ENCODE peak calls at places on chromosomes 16 and 17, in ten cellular contexts. One of them, this sample, is unnamed.

GRCh38 chr17:58083491-58084316 is 485 bp downstream of the DYNLL2 start:
- DNase-seq in gastrocnemius medialis: peak
- DNase-seq in CD8-positive, alpha-beta T cell: peak
- DNase-seq in HFF-Myc: no peak
- DNase-seq in fibroblast of mammary gland: peak
- DNase-seq in GM23338: peak
- DNase-seq in mucosa of descending colon: peak
- DNase-seq in lung: peak
- DNase-seq in cardiac muscle cell: peak
- DNase-seq in thyroid gland: peak
- DNase-seq in this sample: peak

GRCh38 chr17:40303009-40303657 is 5.8 kb upstream of the RARA start:
- DNase-seq in HFF-Myc: no peak
- DNase-seq in lung: peak
- DNase-seq in fibroblast of mammary gland: peak
- DNase-seq in GM23338: peak
- DNase-seq in gastrocnemius medialis: peak
- DNase-seq in thyroid gland: no peak
- DNase-seq in cardiac muscle cell: peak
- DNase-seq in CD8-positive, alpha-beta T cell: no peak
- DNase-seq in mucosa of descending colon: peak
- DNase-seq in this sample: peak

GRCh38 chr17:32192379-32192778 is 50.1 kb downstream of the RHOT1 start:
- DNase-seq in fibroblast of mammary gland: peak
- DNase-seq in mucosa of descending colon: no peak
- DNase-seq in HFF-Myc: no peak
- DNase-seq in lung: no peak
- DNase-seq in cardiac muscle cell: peak
- DNase-seq in GM23338: no peak
- DNase-seq in CD8-positive, alpha-beta T cell: no peak
- DNase-seq in gastrocnemius medialis: no peak
- DNase-seq in thyroid gland: no peak
- DNase-seq in this sample: no peak

GRCh38 chr16:24887472-24887871 is 41.7 kb downstream of the SLC5A11 start:
- DNase-seq in thyroid gland: no peak
- DNase-seq in HFF-Myc: no peak
- DNase-seq in GM23338: no peak
- DNase-seq in lung: no peak
- DNase-seq in gastrocnemius medialis: no peak
- DNase-seq in CD8-positive, alpha-beta T cell: no peak
- DNase-seq in mucosa of descending colon: no peak
- DNase-seq in cardiac muscle cell: no peak
- DNase-seq in fibroblast of mammary gland: no peak
- DNase-seq in this sample: no peak

GRCh38 chr17:56976941-56977570 is 875 bp upstream of the SCPEP1 start:
- DNase-seq in fibroblast of mammary gland: no peak
- DNase-seq in HFF-Myc: no peak
- DNase-seq in gastrocnemius medialis: no peak
- DNase-seq in mucosa of descending colon: no peak
- DNase-seq in cardiac muscle cell: peak
- DNase-seq in thyroid gland: no peak
- DNase-seq in GM23338: no peak
- DNase-seq in lung: no peak
- DNase-seq in CD8-positive, alpha-beta T cell: no peak
- DNase-seq in this sample: no peak

GRCh38 chr16:77531741-77532140 is 96.9 kb upstream of the ADAMTS18 start:
- DNase-seq in GM23338: no peak
- DNase-seq in gastrocnemius medialis: no peak
- DNase-seq in cardiac muscle cell: peak
- DNase-seq in HFF-Myc: peak
- DNase-seq in CD8-positive, alpha-beta T cell: no peak
- DNase-seq in mucosa of descending colon: no peak
- DNase-seq in thyroid gland: no peak
- DNase-seq in lung: no peak
- DNase-seq in fibroblast of mammary gland: peak
- DNase-seq in this sample: no peak

GRCh38 chr17:78933959-78934568 is 8.9 kb upstream of the TIMP2 start:
- DNase-seq in lung: peak
- DNase-seq in gastrocnemius medialis: peak
- DNase-seq in cardiac muscle cell: peak
- DNase-seq in fibroblast of mammary gland: peak
- DNase-seq in HFF-Myc: peak
- DNase-seq in thyroid gland: peak
- DNase-seq in GM23338: peak
- DNase-seq in mucosa of descending colon: peak
- DNase-seq in CD8-positive, alpha-beta T cell: no peak
- DNase-seq in this sample: no peak

GRCh38 chr16:9757687-9758086 is 424.5 kb downstream of the GRIN2A start:
- DNase-seq in mucosa of descending colon: no peak
- DNase-seq in thyroid gland: no peak
- DNase-seq in CD8-positive, alpha-beta T cell: no peak
- DNase-seq in HFF-Myc: no peak
- DNase-seq in gastrocnemius medialis: no peak
- DNase-seq in cardiac muscle cell: no peak
- DNase-seq in GM23338: no peak
- DNase-seq in fibroblast of mammary gland: no peak
- DNase-seq in lung: no peak
- DNase-seq in this sample: no peak

GRCh38 chr16:54351171-54351570 is 64.6 kb upstream of the IRX3 start:
- DNase-seq in mucosa of descending colon: no peak
- DNase-seq in GM23338: no peak
- DNase-seq in thyroid gland: no peak
- DNase-seq in HFF-Myc: no peak
- DNase-seq in cardiac muscle cell: no peak
- DNase-seq in lung: no peak
- DNase-seq in fibroblast of mammary gland: no peak
- DNase-seq in CD8-positive, alpha-beta T cell: no peak
- DNase-seq in gastrocnemius medialis: no peak
- DNase-seq in this sample: no peak

GRCh38 chr17:70945386-70945785 is 776.1 kb downstream of the KCNJ2 start:
- DNase-seq in mucosa of descending colon: no peak
- DNase-seq in thyroid gland: no peak
- DNase-seq in lung: no peak
- DNase-seq in gastrocnemius medialis: no peak
- DNase-seq in GM23338: peak
- DNase-seq in fibroblast of mammary gland: peak
- DNase-seq in HFF-Myc: no peak
- DNase-seq in CD8-positive, alpha-beta T cell: no peak
- DNase-seq in cardiac muscle cell: peak
- DNase-seq in this sample: no peak

GRCh38 chr16:74560912-74561311 is 46.0 kb downstream of the GLG1 start:
- DNase-seq in fibroblast of mammary gland: no peak
- DNase-seq in cardiac muscle cell: no peak
- DNase-seq in mucosa of descending colon: no peak
- DNase-seq in HFF-Myc: no peak
- DNase-seq in GM23338: no peak
- DNase-seq in lung: no peak
- DNase-seq in thyroid gland: no peak
- DNase-seq in gastrocnemius medialis: no peak
- DNase-seq in CD8-positive, alpha-beta T cell: no peak
- DNase-seq in this sample: no peak

GRCh38 chr17:17765921-17766320 is 70.9 kb downstream of the SREBF1 start:
- DNase-seq in CD8-positive, alpha-beta T cell: no peak
- DNase-seq in fibroblast of mammary gland: no peak
- DNase-seq in lung: no peak
- DNase-seq in GM23338: no peak
- DNase-seq in cardiac muscle cell: no peak
- DNase-seq in thyroid gland: no peak
- DNase-seq in mucosa of descending colon: no peak
- DNase-seq in gastrocnemius medialis: no peak
- DNase-seq in HFF-Myc: no peak
- DNase-seq in this sample: no peak

GRCh38 chr16:78529881-78530280 is 430.4 kb downstream of the WWOX start:
- DNase-seq in thyroid gland: no peak
- DNase-seq in CD8-positive, alpha-beta T cell: no peak
- DNase-seq in fibroblast of mammary gland: no peak
- DNase-seq in HFF-Myc: no peak
- DNase-seq in cardiac muscle cell: no peak
- DNase-seq in mucosa of descending colon: no peak
- DNase-seq in lung: no peak
- DNase-seq in gastrocnemius medialis: no peak
- DNase-seq in GM23338: no peak
- DNase-seq in this sample: no peak

GRCh38 chr17:32553168-32553567 is 66.4 kb downstream of the CDK5R1 start:
- DNase-seq in lung: no peak
- DNase-seq in HFF-Myc: no peak
- DNase-seq in mucosa of descending colon: peak
- DNase-seq in cardiac muscle cell: no peak
- DNase-seq in thyroid gland: peak
- DNase-seq in CD8-positive, alpha-beta T cell: no peak
- DNase-seq in fibroblast of mammary gland: no peak
- DNase-seq in gastrocnemius medialis: no peak
- DNase-seq in GM23338: no peak
- DNase-seq in this sample: no peak

GRCh38 chr16:68752602-68753001 is 15.5 kb downstream of the CDH1 start:
- DNase-seq in lung: no peak
- DNase-seq in GM23338: no peak
- DNase-seq in CD8-positive, alpha-beta T cell: no peak
- DNase-seq in mucosa of descending colon: peak
- DNase-seq in cardiac muscle cell: no peak
- DNase-seq in thyroid gland: no peak
- DNase-seq in fibroblast of mammary gland: no peak
- DNase-seq in gastrocnemius medialis: no peak
- DNase-seq in HFF-Myc: no peak
- DNase-seq in this sample: peak

GRCh38 chr17:45296833-45297124 is 20.0 kb downstream of the MAP3K14 start:
- DNase-seq in cardiac muscle cell: no peak
- DNase-seq in thyroid gland: no peak
- DNase-seq in CD8-positive, alpha-beta T cell: no peak
- DNase-seq in lung: no peak
- DNase-seq in mucosa of descending colon: peak
- DNase-seq in gastrocnemius medialis: no peak
- DNase-seq in HFF-Myc: no peak
- DNase-seq in fibroblast of mammary gland: no peak
- DNase-seq in GM23338: no peak
- DNase-seq in this sample: no peak
- H3K4me3 ChIP-seq in cardiac muscle cell: no peak
- H3K4me3 ChIP-seq in thyroid gland: no peak
- H3K4me3 ChIP-seq in CD8-positive, alpha-beta T cell: no peak
- H3K4me3 ChIP-seq in lung: no peak
- H3K4me3 ChIP-seq in mucosa of descending colon: no peak
- H3K4me3 ChIP-seq in gastrocnemius medialis: no peak
- H3K4me3 ChIP-seq in HFF-Myc: no peak
- H3K4me3 ChIP-seq in fibroblast of mammary gland: no peak
- H3K4me3 ChIP-seq in GM23338: no peak
- H3K4me3 ChIP-seq in this sample: no peak

DNA sequence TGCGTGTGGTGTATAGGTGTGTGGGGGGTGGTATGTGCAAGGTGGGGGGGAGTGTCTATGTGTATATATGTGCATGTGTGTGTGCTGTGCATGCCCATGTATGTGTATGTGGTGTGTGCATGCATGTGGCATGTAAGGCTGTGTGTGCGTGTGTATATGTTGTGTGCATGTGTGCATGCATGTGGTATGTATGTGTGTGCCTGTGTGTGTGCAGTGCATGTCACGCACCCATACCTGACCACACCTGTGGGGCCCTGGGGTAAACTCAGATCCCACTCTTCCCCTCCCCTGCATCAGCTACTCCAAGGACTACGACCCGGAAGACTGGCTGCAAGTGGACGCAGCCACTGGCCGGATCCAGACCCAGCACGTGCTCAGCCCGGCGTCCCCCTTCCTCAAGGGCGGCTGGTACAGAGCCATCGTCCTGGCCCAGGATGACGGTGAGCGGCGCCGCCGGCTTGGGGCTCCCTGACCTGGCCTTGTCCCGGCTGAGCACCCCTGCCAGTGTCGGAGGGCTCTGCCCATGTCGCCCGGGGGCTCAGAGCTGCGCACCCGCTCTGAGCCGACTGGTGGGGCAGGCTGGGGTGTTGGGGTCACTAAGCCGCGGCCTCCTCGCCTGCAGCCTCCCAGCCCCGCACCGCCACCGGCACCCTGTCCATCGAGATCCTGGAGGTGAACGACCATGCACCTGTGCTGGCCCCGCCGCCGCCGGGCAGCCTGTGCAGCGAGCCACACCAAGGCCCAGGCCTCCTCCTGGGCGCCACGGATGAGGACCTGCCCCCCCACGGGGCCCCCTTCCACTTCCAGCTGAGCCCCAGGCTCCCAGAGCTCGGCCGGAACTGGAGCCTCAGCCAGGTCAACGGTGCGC is 9.1 kb downstream of the SLC22A31 start:
- DNase-seq in lung: no peak
- DNase-seq in gastrocnemius medialis: no peak
- DNase-seq in GM23338: no peak
- DNase-seq in cardiac muscle cell: no peak
- DNase-seq in HFF-Myc: no peak
- DNase-seq in fibroblast of mammary gland: no peak
- DNase-seq in thyroid gland: no peak
- DNase-seq in mucosa of descending colon: no peak
- DNase-seq in CD8-positive, alpha-beta T cell: no peak
- DNase-seq in this sample: no peak
- TF ChIP-seq CTCF in lung: no peak
- TF ChIP-seq CTCF in gastrocnemius medialis: no peak
- TF ChIP-seq CTCF in GM23338: no peak
- TF ChIP-seq CTCF in cardiac muscle cell: no peak
- TF ChIP-seq CTCF in HFF-Myc: no peak
- TF ChIP-seq CTCF in fibroblast of mammary gland: no peak
- TF ChIP-seq CTCF in thyroid gland: no peak
- TF ChIP-seq CTCF in mucosa of descending colon: no peak
- TF ChIP-seq CTCF in CD8-positive, alpha-beta T cell: no peak
- TF ChIP-seq CTCF in this sample: no peak

DNA sequence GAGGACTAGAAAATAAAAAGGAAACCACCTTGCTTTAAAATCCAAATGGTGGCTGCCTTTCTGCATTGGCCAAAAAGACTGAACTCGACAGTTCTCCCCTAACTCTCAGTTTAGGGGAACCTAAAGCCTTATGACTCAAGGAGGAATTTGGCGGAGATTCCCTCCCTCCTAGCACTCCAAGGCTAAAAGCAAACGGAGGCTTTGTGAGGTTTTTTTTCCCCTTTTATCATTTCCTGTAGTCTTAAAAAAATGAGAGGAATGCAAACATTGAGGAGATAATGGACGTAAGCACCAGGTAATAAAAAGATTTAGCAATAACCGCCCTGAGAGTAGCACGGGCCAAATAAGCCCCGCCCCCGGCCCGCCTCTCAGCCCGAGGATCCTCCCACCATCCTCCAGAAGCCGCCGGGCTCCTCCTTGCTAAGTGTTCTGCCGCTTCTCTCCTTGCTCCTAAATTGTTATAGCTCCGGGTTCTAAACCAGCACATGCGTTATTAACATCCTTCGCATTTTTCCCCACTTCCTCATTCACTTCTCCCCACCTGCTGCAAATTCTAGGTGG is 5.8 kb upstream of the KIFC3 start:
- DNase-seq in gastrocnemius medialis: peak
- DNase-seq in mucosa of descending colon: peak
- DNase-seq in lung: peak
- DNase-seq in fibroblast of mammary gland: peak
- DNase-seq in thyroid gland: peak
- DNase-seq in HFF-Myc: no peak
- DNase-seq in GM23338: peak
- DNase-seq in cardiac muscle cell: peak
- DNase-seq in CD8-positive, alpha-beta T cell: no peak
- DNase-seq in this sample: peak
- H3K4me3 ChIP-seq in gastrocnemius medialis: peak
- H3K4me3 ChIP-seq in mucosa of descending colon: no peak
- H3K4me3 ChIP-seq in lung: no peak
- H3K4me3 ChIP-seq in fibroblast of mammary gland: peak
- H3K4me3 ChIP-seq in thyroid gland: no peak
- H3K4me3 ChIP-seq in HFF-Myc: no peak
- H3K4me3 ChIP-seq in GM23338: no peak
- H3K4me3 ChIP-seq in cardiac muscle cell: no peak
- H3K4me3 ChIP-seq in CD8-positive, alpha-beta T cell: no peak
- H3K4me3 ChIP-seq in this sample: no peak

GRCh38 chr16:1971678-1972489 is at the start of gene TBL3:
- DNase-seq in mucosa of descending colon: peak
- DNase-seq in cardiac muscle cell: peak
- DNase-seq in thyroid gland: peak
- DNase-seq in HFF-Myc: peak
- DNase-seq in fibroblast of mammary gland: peak
- DNase-seq in lung: peak
- DNase-seq in CD8-positive, alpha-beta T cell: peak
- DNase-seq in GM23338: peak
- DNase-seq in gastrocnemius medialis: peak
- DNase-seq in this sample: peak
- TF ChIP-seq CTCF in mucosa of descending colon: no peak
- TF ChIP-seq CTCF in cardiac muscle cell: no peak
- TF ChIP-seq CTCF in thyroid gland: no peak
- TF ChIP-seq CTCF in HFF-Myc: no peak
- TF ChIP-seq CTCF in fibroblast of mammary gland: no peak
- TF ChIP-seq CTCF in lung: peak
- TF ChIP-seq CTCF in CD8-positive, alpha-beta T cell: no peak
- TF ChIP-seq CTCF in GM23338: no peak
- TF ChIP-seq CTCF in gastrocnemius medialis: peak
- TF ChIP-seq CTCF in this sample: no peak

This sample was measured in GM12865.